ENCODE peak calls at places on chromosomes 12 and 14, in seven cellular contexts. A is psoas muscle; D is breast epithelium; L is heart right ventricle; C is lung; K is HCT116; R is naive thymus-derived CD4-positive, alpha-beta T cell. W is an unnamed sample. For H3K4me1, the result is how much of the 10 kb centered on the place peaks cover.

GRCh38 chr12:87054225-87054624 is 798.0 kb upstream of the MGAT4C start:
- DNase-seq in K (no peak), A (no peak), C (no peak), D (no peak), R (no peak), L (no peak), W (no peak)

GRCh38 chr14:65352964-65353530 is 59.5 kb upstream of the FUT8 start:
- DNase-seq in C (no peak), D (no peak), L (no peak), K (peak), R (no peak), A (no peak), W (no peak)

GRCh38 chr14:103816991-103817390 is 30.4 kb downstream of the PPP1R13B start:
- DNase-seq in L (no peak), R (no peak), A (no peak), K (no peak), C (no peak), D (no peak), W (no peak)

GRCh38 chr12:12946686-12947355 is 5.1 kb downstream of the GPRC5D start:
- DNase-seq in K (no peak), L (no peak), C (no peak), D (no peak), R (no peak), A (no peak), W (no peak)

GRCh38 chr12:19131020-19131431 is 1.5 kb downstream of the PLEKHA5 start:
- DNase-seq in D (no peak), C (no peak), R (no peak), A (no peak), L (no peak), K (peak), W (no peak)

GRCh38 chr14:91595736-91596135 is 85.6 kb upstream of the PPP4R3A start:
- DNase-seq in R (no peak), L (no peak), D (no peak), C (no peak), A (no peak), K (no peak), W (no peak)

GRCh38 chr14:80216818-80217217 is 5.5 kb upstream of the DIO2 start:
- DNase-seq in C (no peak), A (no peak), R (no peak), K (no peak), L (no peak), D (no peak), W (no peak)

GRCh38 chr14:61492474-61492873 is 171.1 kb downstream of the PRKCH start:
- DNase-seq in K (no peak), C (no peak), L (no peak), R (no peak), D (no peak), A (no peak), W (no peak)

GRCh38 chr12:58321414-58321813 is 380.0 kb downstream of the ATP23 start:
- DNase-seq in C (no peak), L (no peak), A (no peak), R (no peak), D (no peak), K (no peak), W (no peak)

GRCh38 chr12:20132818-20133217 is 235.5 kb upstream of the PDE3A start:
- DNase-seq in A (no peak), L (no peak), C (no peak), R (no peak), D (no peak), K (no peak), W (no peak)

GRCh38 chr12:5708371-5708770 is 236.7 kb downstream of the ANO2 start:
- DNase-seq in D (no peak), R (no peak), L (no peak), C (no peak), K (no peak), A (no peak), W (no peak)

GRCh38 chr14:104756477-104757237 is 3.7 kb downstream of the SIVA1 start:
- DNase-seq in A (no peak), C (no peak), L (no peak), R (no peak), K (no peak), D (no peak), W (no peak)

GRCh38 chr14:90642239-90642717 is 174.0 kb downstream of the TTC7B start:
- DNase-seq in A (no peak), K (no peak), D (no peak), C (no peak), L (no peak), R (no peak), W (no peak)

GRCh38 chr12:101773560-101774206 is 34.4 kb upstream of the SYCP3 start:
- DNase-seq in L (peak), K (peak), C (peak), R (peak), A (peak), D (peak), W (peak)

GRCh38 chr12:109162551-109162950 is 46.2 kb downstream of the ACACB start:
- DNase-seq in A (no peak), C (no peak), L (no peak), K (no peak), D (no peak), R (no peak), W (no peak)

GRCh38 chr14:70622111-70622712 is 19.5 kb upstream of the TTC9 start:
- DNase-seq in K (peak), D (no peak), A (no peak), C (no peak), L (no peak), R (peak), W (no peak)

GRCh38 chr12:1594045-1594294 is 411 bp downstream of the FBXL14 start:
- DNase-seq in K (no peak), L (no peak), A (peak), R (no peak), C (no peak), D (no peak), W (no peak)

GRCh38 chr12:82745807-82746206 is 59.1 kb downstream of the TMTC2 start:
- DNase-seq in K (no peak), D (no peak), C (no peak), R (no peak), L (no peak), A (no peak), W (no peak)

GRCh38 chr12:111434049-111434448 is 28.3 kb downstream of the SH2B3 start:
- DNase-seq in A (no peak), K (no peak), L (no peak), C (no peak), D (no peak), R (no peak), W (no peak)
- H3K4me3 ChIP-seq in A (peak), K (no peak), L (peak), C (no peak), D (peak), R (peak), W (no peak)

DNA sequence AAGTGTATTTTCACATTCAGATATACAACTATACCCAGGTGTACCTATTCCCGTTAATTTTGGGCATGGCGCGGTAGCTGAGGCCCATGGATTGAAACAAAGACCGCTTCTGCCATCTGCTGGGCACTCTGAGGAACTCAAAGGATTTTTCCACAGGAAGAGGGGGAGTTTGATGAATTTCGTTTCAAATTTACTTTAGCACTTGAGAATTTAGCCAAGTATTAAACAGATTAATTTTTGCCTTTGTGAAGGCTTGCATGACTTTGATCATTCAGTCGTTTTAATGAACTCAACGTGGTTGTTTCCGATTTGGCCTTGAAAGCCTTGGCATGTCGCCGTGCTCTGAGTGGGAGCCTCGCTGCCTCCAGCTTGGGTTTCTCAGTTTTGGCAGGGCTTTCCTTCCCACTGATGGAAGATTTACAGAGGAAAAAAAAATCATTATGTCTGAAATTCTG is 153.2 kb upstream of the DDHD1 start:
- DNase-seq in A (peak), K (peak), L (peak), C (peak), D (no peak), R (peak), W (no peak)
- H3K27ac ChIP-seq in A (no peak), K (no peak), L (no peak), C (no peak), D (no peak), R (no peak), W (peak)

DNA sequence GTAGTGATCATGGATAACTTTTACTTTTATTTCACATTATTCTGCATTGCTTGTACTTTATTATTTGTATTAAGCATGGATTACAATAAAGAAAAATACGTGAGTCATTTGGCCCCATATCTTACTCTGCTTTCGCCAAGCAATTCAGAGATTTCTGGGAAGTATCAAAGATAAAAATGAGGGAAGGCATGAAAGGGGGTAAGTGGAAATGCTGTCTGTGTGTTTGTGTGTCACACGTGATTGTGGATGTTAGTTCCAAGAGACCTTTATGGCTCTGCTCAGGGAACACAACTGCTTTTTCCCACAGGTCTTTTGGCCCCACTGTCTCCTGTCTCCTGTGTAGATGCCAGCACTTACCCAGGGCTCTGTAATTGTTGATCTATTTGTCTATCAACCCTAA is 10.5 kb downstream of the NID2 start:
- DNase-seq in D (no peak), R (no peak), C (no peak), K (no peak), L (no peak), A (no peak), W (no peak)
- H3K4me1 ChIP-seq in D (under half), R (under half), C (under half), K (under half), L (half or more), A (under half), W (half or more)

GRCh38 chr14:22882529-22883190 is 362 bp upstream of the REM2 start:
- DNase-seq in K (peak), R (no peak), L (no peak), A (no peak), D (no peak), C (peak), W (no peak)

GRCh38 chr14:22884721-22885523 is 1.9 kb downstream of the REM2 start:
- DNase-seq in C (no peak), D (no peak), K (no peak), R (no peak), L (no peak), A (no peak), W (no peak)

GRCh38 chr14:22885975-22886374 is 3.0 kb downstream of the REM2 start:
- DNase-seq in D (no peak), C (no peak), L (no peak), K (no peak), R (no peak), A (peak), W (no peak)

GRCh38 chr14:22882064-22882463 is 958 bp upstream of the REM2 start:
- DNase-seq in R (no peak), C (no peak), L (no peak), A (no peak), K (no peak), D (no peak), W (no peak)

GRCh38 chr14:22883191-22883976 is at the start of gene REM2:
- DNase-seq in A (no peak), C (no peak), D (no peak), K (no peak), R (no peak), L (no peak), W (no peak)
- H3K4me3 ChIP-seq in A (no peak), C (no peak), D (peak), K (no peak), R (no peak), L (no peak), W (no peak)

GRCh38 chr12:11875414-11875935 is 195.3 kb upstream of the BCL2L14 start:
- DNase-seq in A (no peak), L (no peak), R (no peak), C (no peak), D (no peak), K (peak), W (no peak)
- H3K27ac ChIP-seq in A (no peak), L (no peak), R (no peak), C (no peak), D (peak), K (no peak), W (no peak)

GRCh38 chr12:8695116-8695515 is 2.7 kb upstream of the RIMKLB start:
- DNase-seq in C (no peak), A (no peak), L (no peak), K (no peak), D (no peak), R (no peak), W (no peak)
- H3K4me1 ChIP-seq in C (under half), A (under half), L (under half), K (under half), D (under half), R (under half), W (under half)

GRCh38 chr12:114400925-114401324 is 5.0 kb downstream of the TBX5 start:
- DNase-seq in K (no peak), L (peak), C (no peak), R (no peak), D (no peak), A (no peak), W (peak)
- H3K4me3 ChIP-seq in K (no peak), L (peak), C (no peak), R (no peak), D (peak), A (no peak), W (peak)

GRCh38 chr12:92143280-92143679 is 2.4 kb downstream of the BTG1 start:
- DNase-seq in K (no peak), A (no peak), C (no peak), L (no peak), D (no peak), R (no peak), W (no peak)
- H3K27ac ChIP-seq in K (no peak), A (peak), C (peak), L (peak), D (peak), R (peak), W (peak)

DNA sequence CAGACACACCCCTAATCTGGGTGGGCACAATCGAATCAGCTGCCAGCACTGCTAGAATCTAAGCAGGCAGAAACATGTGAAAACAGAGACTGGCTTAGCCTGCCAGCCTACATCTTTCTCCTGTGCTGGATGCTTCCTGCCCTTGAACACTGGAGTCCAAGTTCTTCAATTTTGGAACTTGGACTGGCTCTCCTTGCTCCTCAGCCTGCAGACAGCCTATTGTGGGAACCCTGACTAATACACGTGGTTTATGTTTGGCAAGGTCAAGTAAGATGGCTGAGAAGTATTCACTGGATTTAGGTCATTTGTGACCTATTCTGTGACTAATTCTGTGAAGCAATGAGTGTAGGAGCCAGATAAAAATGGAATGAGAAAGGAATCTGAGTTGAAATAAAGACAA is 11.0 kb downstream of the GPR135 start:
- DNase-seq in A (no peak), D (no peak), K (no peak), C (no peak), L (no peak), R (no peak), W (peak)
- H3K4me1 ChIP-seq in A (under half), D (under half), K (under half), C (under half), L (under half), R (under half), W (under half)